ENCODE peak calls at places on chromosome 15, in five cellular contexts. One of them, this sample, is unnamed.

GRCh38 chr15:62932436-62932835 is 110.1 kb upstream of the TPM1 start:
- DNase-seq in breast epithelium: no peak
- DNase-seq in AG08396: no peak
- DNase-seq in NCI-H1092 treated with DMSO at 0.1 percent for 48 hours: no peak
- DNase-seq in NCI-H2081 treated with DMSO at 0.1 percent for 48 hours: no peak
- DNase-seq in this sample: no peak

GRCh38 chr15:63038926-63039673 is 3.4 kb upstream of the TPM1 start:
- DNase-seq in breast epithelium: no peak
- DNase-seq in AG08396: peak
- DNase-seq in NCI-H1092 treated with DMSO at 0.1 percent for 48 hours: no peak
- DNase-seq in NCI-H2081 treated with DMSO at 0.1 percent for 48 hours: no peak
- DNase-seq in this sample: no peak

GRCh38 chr15:27855137-27855536 is 244.0 kb downstream of the OCA2 start:
- DNase-seq in breast epithelium: no peak
- DNase-seq in AG08396: no peak
- DNase-seq in NCI-H1092 treated with DMSO at 0.1 percent for 48 hours: no peak
- DNase-seq in NCI-H2081 treated with DMSO at 0.1 percent for 48 hours: no peak
- DNase-seq in this sample: no peak

GRCh38 chr15:38010390-38010789 is 76.0 kb downstream of the TMCO5A start:
- DNase-seq in breast epithelium: no peak
- DNase-seq in AG08396: no peak
- DNase-seq in NCI-H1092 treated with DMSO at 0.1 percent for 48 hours: no peak
- DNase-seq in NCI-H2081 treated with DMSO at 0.1 percent for 48 hours: no peak
- DNase-seq in this sample: no peak

GRCh38 chr15:38398134-38398533 is 55.8 kb upstream of the FAM98B start:
- DNase-seq in breast epithelium: no peak
- DNase-seq in AG08396: peak
- DNase-seq in NCI-H1092 treated with DMSO at 0.1 percent for 48 hours: no peak
- DNase-seq in NCI-H2081 treated with DMSO at 0.1 percent for 48 hours: no peak
- DNase-seq in this sample: peak

GRCh38 chr15:73746883-73747282 is 6.3 kb downstream of the INSYN1 start:
- DNase-seq in breast epithelium: no peak
- DNase-seq in AG08396: peak
- DNase-seq in NCI-H1092 treated with DMSO at 0.1 percent for 48 hours: no peak
- DNase-seq in NCI-H2081 treated with DMSO at 0.1 percent for 48 hours: no peak
- DNase-seq in this sample: no peak

GRCh38 chr15:55224892-55225291 is 28.2 kb upstream of the RSL24D1 start:
- DNase-seq in breast epithelium: no peak
- DNase-seq in AG08396: no peak
- DNase-seq in NCI-H1092 treated with DMSO at 0.1 percent for 48 hours: no peak
- DNase-seq in NCI-H2081 treated with DMSO at 0.1 percent for 48 hours: no peak
- DNase-seq in this sample: no peak

GRCh38 chr15:39153718-39154117 is 427.2 kb upstream of the THBS1 start:
- DNase-seq in breast epithelium: no peak
- DNase-seq in AG08396: no peak
- DNase-seq in NCI-H1092 treated with DMSO at 0.1 percent for 48 hours: peak
- DNase-seq in NCI-H2081 treated with DMSO at 0.1 percent for 48 hours: no peak
- DNase-seq in this sample: no peak

GRCh38 chr15:97817266-97817890 is 143.1 kb upstream of the ARRDC4 start:
- DNase-seq in breast epithelium: no peak
- DNase-seq in AG08396: no peak
- DNase-seq in NCI-H1092 treated with DMSO at 0.1 percent for 48 hours: no peak
- DNase-seq in NCI-H2081 treated with DMSO at 0.1 percent for 48 hours: no peak
- DNase-seq in this sample: no peak

GRCh38 chr15:43118276-43118675 is 12.4 kb upstream of the UBR1 start:
- DNase-seq in breast epithelium: no peak
- DNase-seq in AG08396: no peak
- DNase-seq in NCI-H1092 treated with DMSO at 0.1 percent for 48 hours: no peak
- DNase-seq in NCI-H2081 treated with DMSO at 0.1 percent for 48 hours: no peak
- DNase-seq in this sample: no peak

GRCh38 chr15:61660579-61660978 is 399.7 kb downstream of the VPS13C start:
- DNase-seq in breast epithelium: no peak
- DNase-seq in AG08396: no peak
- DNase-seq in NCI-H1092 treated with DMSO at 0.1 percent for 48 hours: no peak
- DNase-seq in NCI-H2081 treated with DMSO at 0.1 percent for 48 hours: no peak
- DNase-seq in this sample: no peak

GRCh38 chr15:99613887-99614642 is 48.3 kb downstream of the MEF2A start:
- DNase-seq in breast epithelium: no peak
- DNase-seq in AG08396: peak
- DNase-seq in NCI-H1092 treated with DMSO at 0.1 percent for 48 hours: no peak
- DNase-seq in NCI-H2081 treated with DMSO at 0.1 percent for 48 hours: no peak
- DNase-seq in this sample: no peak

GRCh38 chr15:92625297-92625980 is 30.1 kb downstream of the FAM174B start:
- DNase-seq in breast epithelium: no peak
- DNase-seq in AG08396: no peak
- DNase-seq in NCI-H1092 treated with DMSO at 0.1 percent for 48 hours: no peak
- DNase-seq in NCI-H2081 treated with DMSO at 0.1 percent for 48 hours: no peak
- DNase-seq in this sample: no peak

GRCh38 chr15:63610209-63610841 is 13.1 kb downstream of the FBXL22 start:
- DNase-seq in breast epithelium: no peak
- DNase-seq in AG08396: peak
- DNase-seq in NCI-H1092 treated with DMSO at 0.1 percent for 48 hours: peak
- DNase-seq in NCI-H2081 treated with DMSO at 0.1 percent for 48 hours: peak
- DNase-seq in this sample: peak

GRCh38 chr15:57540736-57541135 is 51.0 kb upstream of the MYZAP start:
- DNase-seq in breast epithelium: no peak
- DNase-seq in AG08396: no peak
- DNase-seq in NCI-H1092 treated with DMSO at 0.1 percent for 48 hours: no peak
- DNase-seq in NCI-H2081 treated with DMSO at 0.1 percent for 48 hours: no peak
- DNase-seq in this sample: no peak

GRCh38 chr15:88624156-88624970 is 3.2 kb downstream of the AEN start:
- DNase-seq in breast epithelium: no peak
- DNase-seq in AG08396: no peak
- DNase-seq in NCI-H1092 treated with DMSO at 0.1 percent for 48 hours: no peak
- DNase-seq in NCI-H2081 treated with DMSO at 0.1 percent for 48 hours: no peak
- DNase-seq in this sample: no peak

GRCh38 chr15:78715439-78715838 is 74.4 kb upstream of the CHRNB4 start:
- DNase-seq in breast epithelium: no peak
- DNase-seq in AG08396: no peak
- DNase-seq in NCI-H1092 treated with DMSO at 0.1 percent for 48 hours: no peak
- DNase-seq in NCI-H2081 treated with DMSO at 0.1 percent for 48 hours: no peak
- DNase-seq in this sample: no peak

GRCh38 chr15:63048986-63049665 is 6.6 kb downstream of the TPM1 start:
- DNase-seq in breast epithelium: no peak
- DNase-seq in AG08396: no peak
- DNase-seq in NCI-H1092 treated with DMSO at 0.1 percent for 48 hours: peak
- DNase-seq in NCI-H2081 treated with DMSO at 0.1 percent for 48 hours: no peak
- DNase-seq in this sample: peak

GRCh38 chr15:80275946-80276345 is 23.9 kb upstream of the CTXND1 start:
- DNase-seq in breast epithelium: no peak
- DNase-seq in AG08396: peak
- DNase-seq in NCI-H1092 treated with DMSO at 0.1 percent for 48 hours: no peak
- DNase-seq in NCI-H2081 treated with DMSO at 0.1 percent for 48 hours: no peak
- DNase-seq in this sample: peak

GRCh38 chr15:39961051-39961450 is 27.1 kb downstream of the EIF2AK4 start:
- DNase-seq in breast epithelium: no peak
- DNase-seq in AG08396: peak
- DNase-seq in NCI-H1092 treated with DMSO at 0.1 percent for 48 hours: no peak
- DNase-seq in NCI-H2081 treated with DMSO at 0.1 percent for 48 hours: no peak
- DNase-seq in this sample: no peak

GRCh38 chr15:36584511-36584910 is 5.1 kb downstream of the CDIN1 start:
- DNase-seq in breast epithelium: no peak
- DNase-seq in AG08396: no peak
- DNase-seq in NCI-H1092 treated with DMSO at 0.1 percent for 48 hours: no peak
- DNase-seq in NCI-H2081 treated with DMSO at 0.1 percent for 48 hours: no peak
- DNase-seq in this sample: no peak

GRCh38 chr15:55074431-55074830 is 122.3 kb downstream of the RSL24D1 start:
- DNase-seq in breast epithelium: no peak
- DNase-seq in AG08396: no peak
- DNase-seq in NCI-H1092 treated with DMSO at 0.1 percent for 48 hours: no peak
- DNase-seq in NCI-H2081 treated with DMSO at 0.1 percent for 48 hours: no peak
- DNase-seq in this sample: no peak

GRCh38 chr15:44715142-44715796 is 4.0 kb downstream of the B2M start:
- DNase-seq in breast epithelium: no peak
- DNase-seq in AG08396: no peak
- DNase-seq in NCI-H1092 treated with DMSO at 0.1 percent for 48 hours: no peak
- DNase-seq in NCI-H2081 treated with DMSO at 0.1 percent for 48 hours: no peak
- DNase-seq in this sample: no peak

GRCh38 chr15:48432688-48433087 is 101.5 kb downstream of the DUT start:
- DNase-seq in breast epithelium: no peak
- DNase-seq in AG08396: no peak
- DNase-seq in NCI-H1092 treated with DMSO at 0.1 percent for 48 hours: no peak
- DNase-seq in NCI-H2081 treated with DMSO at 0.1 percent for 48 hours: no peak
- DNase-seq in this sample: peak

GRCh38 chr15:22913646-22914380 is 66.4 kb downstream of the CYFIP1 start:
- DNase-seq in breast epithelium: no peak
- DNase-seq in AG08396: no peak
- DNase-seq in NCI-H1092 treated with DMSO at 0.1 percent for 48 hours: no peak
- DNase-seq in NCI-H2081 treated with DMSO at 0.1 percent for 48 hours: no peak
- DNase-seq in this sample: no peak

GRCh38 chr15:81029416-81030367 is 29.0 kb downstream of the TLNRD1 start:
- DNase-seq in breast epithelium: no peak
- DNase-seq in AG08396: no peak
- DNase-seq in NCI-H1092 treated with DMSO at 0.1 percent for 48 hours: no peak
- DNase-seq in NCI-H2081 treated with DMSO at 0.1 percent for 48 hours: no peak
- DNase-seq in this sample: no peak

GRCh38 chr15:47820047-47820779 is 102.9 kb downstream of the SEMA6D start:
- DNase-seq in breast epithelium: no peak
- DNase-seq in AG08396: no peak
- DNase-seq in NCI-H1092 treated with DMSO at 0.1 percent for 48 hours: no peak
- DNase-seq in NCI-H2081 treated with DMSO at 0.1 percent for 48 hours: no peak
- DNase-seq in this sample: no peak